ENCODE peak calls at places on chromosomes 1 and 21, in four cellular contexts. One of them, this sample, is unnamed.

GRCh38 chr1:109277434-109278204 is 5.3 kb downstream of the PSRC1 start:
- DNase-seq in WTC11: peak; percentile 91
- DNase-seq in K562: peak; percentile 91
- DNase-seq in HepG2: peak; percentile 86
- DNase-seq in this sample: peak; percentile 76

GRCh38 chr1:241401156-241401555 is 44.2 kb upstream of the RGS7 start:
- DNase-seq in WTC11: no peak
- DNase-seq in K562: no peak
- DNase-seq in HepG2: no peak
- DNase-seq in this sample: no peak

GRCh38 chr1:16019580-16020277 is 1.9 kb upstream of the HSPB7 start:
- DNase-seq in WTC11: no peak
- DNase-seq in K562: no peak
- DNase-seq in HepG2: no peak
- DNase-seq in this sample: no peak

GRCh38 chr1:53469373-53469772 is 10.2 kb downstream of the DMRTB1 start:
- DNase-seq in WTC11: no peak
- DNase-seq in K562: no peak
- DNase-seq in HepG2: no peak
- DNase-seq in this sample: no peak

GRCh38 chr1:50332941-50333594 is 90.2 kb downstream of the DMRTA2 start:
- DNase-seq in WTC11: peak; percentile 83
- DNase-seq in K562: peak; percentile 88
- DNase-seq in HepG2: peak; percentile 21
- DNase-seq in this sample: peak; percentile 56

GRCh38 chr1:38482080-38482826 is 377.3 kb downstream of the RRAGC start:
- DNase-seq in WTC11: no peak
- DNase-seq in K562: no peak
- DNase-seq in HepG2: no peak
- DNase-seq in this sample: no peak

GRCh38 chr21:35649186-35649585 is 411.1 kb downstream of the SETD4 start:
- DNase-seq in WTC11: no peak
- DNase-seq in K562: no peak
- DNase-seq in HepG2: no peak
- DNase-seq in this sample: no peak

GRCh38 chr21:41681336-41681801 is 85.5 kb downstream of the RIPK4 start:
- DNase-seq in WTC11: no peak
- DNase-seq in K562: no peak
- DNase-seq in HepG2: no peak
- DNase-seq in this sample: no peak

GRCh38 chr1:183385746-183386145 is 32.4 kb downstream of the NMNAT2 start:
- DNase-seq in WTC11: no peak
- DNase-seq in K562: no peak
- DNase-seq in HepG2: no peak
- DNase-seq in this sample: no peak

GRCh38 chr1:155007253-155007828 is 4.7 kb downstream of the ZBTB7B start:
- DNase-seq in WTC11: no peak
- DNase-seq in K562: no peak
- DNase-seq in HepG2: no peak
- DNase-seq in this sample: no peak

GRCh38 chr1:19222979-19223824 is 13.1 kb upstream of the UBR4 start:
- DNase-seq in WTC11: no peak
- DNase-seq in K562: no peak
- DNase-seq in HepG2: peak; percentile 70
- DNase-seq in this sample: no peak

GRCh38 chr1:89943846-89944781 is 50.8 kb upstream of the ZNF326 start:
- DNase-seq in WTC11: no peak
- DNase-seq in K562: no peak
- DNase-seq in HepG2: no peak
- DNase-seq in this sample: no peak

GRCh38 chr1:86502721-86503430 is 34.1 kb downstream of the CLCA1 start:
- DNase-seq in WTC11: peak; percentile 68
- DNase-seq in K562: no peak
- DNase-seq in HepG2: peak; percentile 6
- DNase-seq in this sample: no peak

GRCh38 chr1:42639116-42639515 is 19.1 kb upstream of the PPIH start:
- DNase-seq in WTC11: no peak
- DNase-seq in K562: peak; percentile 1
- DNase-seq in HepG2: no peak
- DNase-seq in this sample: no peak

GRCh38 chr1:95023399-95024050 is 49.2 kb downstream of the ALG14 start:
- DNase-seq in WTC11: no peak
- DNase-seq in K562: no peak
- DNase-seq in HepG2: no peak
- DNase-seq in this sample: no peak

GRCh38 chr1:110948038-110948810 is 15.5 kb downstream of the LRIF1 start:
- DNase-seq in WTC11: no peak
- DNase-seq in K562: no peak
- DNase-seq in HepG2: no peak
- DNase-seq in this sample: no peak

GRCh38 chr1:203631946-203632345 is 5.3 kb downstream of the ATP2B4 start:
- DNase-seq in WTC11: no peak
- DNase-seq in K562: no peak
- DNase-seq in HepG2: no peak
- DNase-seq in this sample: no peak

GRCh38 chr1:182698977-182699672 is 14.7 kb upstream of the RGS8 start:
- DNase-seq in WTC11: no peak
- DNase-seq in K562: no peak
- DNase-seq in HepG2: no peak
- DNase-seq in this sample: no peak

GRCh38 chr1:184407816-184408510 is 21.1 kb downstream of the C1orf21 start:
- DNase-seq in WTC11: no peak
- DNase-seq in K562: no peak
- DNase-seq in HepG2: no peak
- DNase-seq in this sample: peak; percentile 41

GRCh38 chr1:234771642-234772344 is 161.8 kb upstream of the IRF2BP2 start:
- DNase-seq in WTC11: no peak
- DNase-seq in K562: no peak
- DNase-seq in HepG2: no peak
- DNase-seq in this sample: no peak

GRCh38 chr1:220876511-220877347 is 2.5 kb upstream of the HLX start:
- DNase-seq in WTC11: peak; percentile 70
- DNase-seq in K562: no peak
- DNase-seq in HepG2: no peak
- DNase-seq in this sample: no peak

GRCh38 chr1:86765674-86766073 is 61.3 kb downstream of the SH3GLB1 start:
- DNase-seq in WTC11: no peak
- DNase-seq in K562: no peak
- DNase-seq in HepG2: no peak
- DNase-seq in this sample: no peak

GRCh38 chr21:36104306-36105300 is 30.3 kb upstream of the CBR3 start:
- DNase-seq in WTC11: peak; percentile 88
- DNase-seq in K562: no peak
- DNase-seq in HepG2: no peak
- DNase-seq in this sample: no peak

GRCh38 chr1:206717237-206717989 is 32.7 kb downstream of the MAPKAPK2 start:
- DNase-seq in WTC11: no peak
- DNase-seq in K562: no peak
- DNase-seq in HepG2: no peak
- DNase-seq in this sample: no peak

GRCh38 chr1:87402192-87403046 is 73.7 kb downstream of the LMO4 start:
- DNase-seq in WTC11: no peak
- DNase-seq in K562: no peak
- DNase-seq in HepG2: no peak
- DNase-seq in this sample: no peak

GRCh38 chr1:69305621-69306020 is 262.1 kb upstream of the LRRC7 start:
- DNase-seq in WTC11: peak; percentile 74
- DNase-seq in K562: no peak
- DNase-seq in HepG2: peak; percentile 2
- DNase-seq in this sample: peak; percentile 12

DNA sequence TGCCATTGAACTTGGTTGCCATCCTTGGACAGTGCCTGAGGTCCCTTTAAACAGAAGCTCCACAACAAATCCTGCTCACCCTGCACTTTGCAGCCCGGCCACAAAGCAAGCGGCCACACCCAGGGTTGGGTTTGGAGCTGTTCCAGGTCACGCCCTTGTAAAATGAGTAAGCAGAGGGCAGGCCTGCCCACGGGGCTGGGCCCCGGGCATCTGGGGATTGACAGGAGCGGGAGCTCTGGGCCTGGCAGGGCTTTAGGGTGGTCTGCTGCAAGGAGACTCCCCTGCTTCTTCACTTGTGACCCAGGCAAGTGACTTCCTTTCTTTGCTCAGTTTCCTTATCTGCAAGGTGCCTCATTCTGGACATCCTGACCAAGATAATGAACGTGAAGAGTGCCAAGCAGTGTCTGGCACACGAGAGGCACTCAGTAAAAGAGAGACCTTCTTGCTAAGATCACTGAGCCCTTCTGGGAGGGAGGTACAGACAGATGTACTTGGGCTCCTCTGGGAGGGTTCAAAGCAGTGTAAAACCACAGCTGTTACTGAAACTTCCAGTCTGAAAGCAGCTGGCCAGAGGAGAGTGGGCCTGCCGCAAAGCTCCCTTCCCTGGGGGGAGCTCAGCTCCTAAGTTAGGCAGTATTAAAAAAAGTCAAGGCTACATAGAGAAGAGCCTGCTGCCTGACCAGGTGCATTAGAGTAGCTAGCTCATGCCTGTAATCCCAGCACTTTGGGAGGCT is 2.6 kb downstream of the E2F2 start:
- DNase-seq in WTC11: no peak
- DNase-seq in K562: peak; percentile 86
- DNase-seq in HepG2: peak; percentile 85
- DNase-seq in this sample: peak; percentile 92
- TF ChIP-seq NR3C1 in WTC11: no peak
- TF ChIP-seq NR3C1 in K562: no peak
- TF ChIP-seq NR3C1 in HepG2: no peak
- TF ChIP-seq NR3C1 in this sample: no peak

GRCh38 chr21:32521736-32522360 is 63.5 kb downstream of the TCP10L start:
- DNase-seq in WTC11: no peak
- DNase-seq in K562: no peak
- DNase-seq in HepG2: no peak
- DNase-seq in this sample: no peak

GRCh38 chr21:32520885-32521735 is 64.2 kb downstream of the TCP10L start:
- DNase-seq in WTC11: no peak
- DNase-seq in K562: no peak
- DNase-seq in HepG2: no peak
- DNase-seq in this sample: no peak

GRCh38 chr21:32525282-32525681 is 60.0 kb downstream of the TCP10L start:
- DNase-seq in WTC11: peak; percentile 33
- DNase-seq in K562: no peak
- DNase-seq in HepG2: no peak
- DNase-seq in this sample: no peak

GRCh38 chr21:32523463-32523862 is 61.9 kb downstream of the TCP10L start:
- DNase-seq in WTC11: no peak
- DNase-seq in K562: no peak
- DNase-seq in HepG2: no peak
- DNase-seq in this sample: no peak

DNA sequence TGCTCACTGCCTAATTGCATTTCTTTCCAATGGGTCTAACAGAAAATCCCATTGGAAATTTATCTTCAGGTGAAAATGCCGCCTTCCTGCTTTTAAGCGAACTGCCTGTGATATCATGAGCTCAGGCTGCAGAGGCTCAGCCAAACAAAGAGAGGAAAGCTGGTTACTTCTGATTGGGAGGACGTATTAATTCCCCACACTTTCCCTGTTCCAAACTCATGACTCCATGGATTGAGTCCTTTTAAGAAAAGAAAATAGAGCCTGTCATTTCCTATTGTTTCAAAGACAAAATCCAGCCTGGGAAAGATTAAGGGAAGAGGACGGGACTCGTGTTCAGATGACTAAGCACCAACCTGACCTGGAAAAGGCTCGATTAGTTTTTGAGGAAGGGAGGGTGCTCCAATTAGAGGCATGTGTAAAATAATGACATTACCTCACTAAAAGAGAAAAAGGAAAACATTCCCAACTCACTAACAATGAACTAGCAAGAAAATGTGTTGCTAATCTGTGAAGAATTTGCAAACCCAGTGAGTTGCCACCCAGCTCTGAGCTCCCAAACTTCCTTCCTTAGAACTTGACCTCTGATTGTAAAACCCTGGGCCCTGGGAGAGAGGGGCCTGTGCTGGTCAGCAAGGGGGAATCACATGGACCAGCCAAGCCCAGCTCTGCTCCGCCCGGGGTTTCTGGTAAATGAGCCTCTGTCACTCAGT is 61.2 kb downstream of the TCP10L start:
- DNase-seq in WTC11: no peak
- DNase-seq in K562: no peak
- DNase-seq in HepG2: no peak
- DNase-seq in this sample: no peak
- TF ChIP-seq NR3C1 in WTC11: no peak
- TF ChIP-seq NR3C1 in K562: no peak
- TF ChIP-seq NR3C1 in HepG2: no peak
- TF ChIP-seq NR3C1 in this sample: no peak

DNA sequence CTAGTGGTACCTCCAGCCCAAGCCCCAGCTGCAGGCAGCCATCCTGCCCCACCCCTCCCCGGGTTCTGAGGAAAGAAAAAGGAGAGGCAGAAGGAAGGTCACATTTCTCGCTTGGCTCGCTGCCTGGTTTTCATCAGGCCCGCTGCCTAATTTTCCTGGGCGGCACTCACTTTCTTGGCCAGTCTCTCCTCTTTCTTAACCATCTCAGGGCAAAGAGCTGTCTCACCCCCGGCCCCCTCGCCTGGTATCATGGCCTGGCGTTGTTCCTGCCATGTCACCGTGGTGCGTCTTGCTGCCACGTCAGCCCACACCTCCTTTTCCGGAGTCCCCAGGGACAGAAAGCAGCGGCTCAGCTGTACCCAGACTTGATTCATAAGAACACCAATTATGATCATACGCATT is 26.6 kb upstream of the CASZ1 start:
- DNase-seq in WTC11: no peak
- DNase-seq in K562: no peak
- DNase-seq in HepG2: no peak
- DNase-seq in this sample: no peak
- TF ChIP-seq NR3C1 in WTC11: no peak
- TF ChIP-seq NR3C1 in K562: no peak
- TF ChIP-seq NR3C1 in HepG2: no peak
- TF ChIP-seq NR3C1 in this sample: no peak

DNA sequence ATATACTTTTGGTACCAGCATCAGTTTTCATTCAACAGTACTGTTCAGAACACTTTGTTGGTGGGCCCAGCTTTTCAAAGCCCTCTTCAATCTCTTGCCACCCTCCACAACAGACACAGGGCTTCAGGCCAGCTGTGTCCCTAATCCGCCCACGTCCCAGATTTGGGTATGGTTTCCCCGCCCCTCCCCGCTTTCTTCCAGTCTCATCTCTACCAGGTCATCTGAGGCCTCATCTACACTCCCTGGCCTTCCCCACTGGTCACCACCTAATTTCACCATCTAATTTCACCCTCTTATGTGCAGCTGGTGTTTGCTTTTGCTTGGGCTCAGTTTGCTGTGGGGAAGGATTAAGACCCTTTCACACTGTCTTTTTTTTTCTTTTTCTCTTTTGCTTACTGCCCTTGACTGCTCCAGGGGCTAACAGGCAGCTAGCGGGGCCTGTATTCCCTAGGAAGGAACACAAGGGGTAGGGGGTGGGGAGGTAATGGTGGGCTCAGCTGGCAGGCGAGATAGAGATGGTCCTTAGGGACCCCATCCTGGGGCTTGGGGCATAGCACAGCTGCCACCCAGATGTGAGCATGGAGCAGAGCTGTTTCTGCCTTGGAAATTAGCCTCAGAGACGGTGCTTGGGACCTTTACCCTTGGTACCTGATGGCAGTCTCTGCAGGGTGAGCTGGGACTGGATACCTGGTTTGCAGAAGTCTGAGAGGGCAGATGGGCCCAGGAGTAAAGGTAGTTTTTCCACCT is 3.8 kb upstream of the EPB41 start:
- DNase-seq in WTC11: no peak
- DNase-seq in K562: no peak
- DNase-seq in HepG2: no peak
- DNase-seq in this sample: no peak
- TF ChIP-seq NR3C1 in WTC11: no peak
- TF ChIP-seq NR3C1 in K562: no peak
- TF ChIP-seq NR3C1 in HepG2: no peak
- TF ChIP-seq NR3C1 in this sample: no peak